ENCODE peak calls at places on chromosomes 5 and 9, in nine cellular contexts. W, S, L, A, X, K, H, P and I are unnamed samples.

GRCh38 chr5:763998-764781 is 20.3 kb downstream of the ZDHHC11B start:
- DNase-seq in W (no peak), S (no peak), L (peak; percentile 68), A (no peak), X (no peak), K (no peak), H (peak; percentile 70), P (no peak), I (peak; percentile 81)

GRCh38 chr9:114756920-114757319 is 48.9 kb downstream of the TNFSF15 start:
- DNase-seq in W (no peak), S (no peak), L (no peak), A (no peak), X (no peak), K (no peak), H (no peak), P (no peak), I (no peak)

GRCh38 chr5:129857124-129857523 is 47.1 kb upstream of the CHSY3 start:
- DNase-seq in W (no peak), S (no peak), L (no peak), A (no peak), X (no peak), K (no peak), H (no peak), P (no peak), I (no peak)

GRCh38 chr9:96782241-96782640 is 4.4 kb upstream of the ZNF510 start:
- DNase-seq in W (no peak), S (no peak), L (no peak), A (no peak), X (no peak), K (no peak), H (no peak), P (peak; percentile 17), I (no peak)

GRCh38 chr5:169085656-169086055 is 215.3 kb downstream of the SLIT3 start:
- DNase-seq in W (no peak), S (no peak), L (no peak), A (no peak), X (no peak), K (no peak), H (no peak), P (no peak), I (no peak)

GRCh38 chr5:15495026-15495425 is 5.0 kb upstream of the FBXL7 start:
- DNase-seq in W (peak; percentile 57), S (no peak), L (no peak), A (no peak), X (no peak), K (no peak), H (no peak), P (no peak), I (no peak)

GRCh38 chr9:131799177-131799823 is 59.4 kb upstream of the RAPGEF1 start:
- DNase-seq in W (no peak), S (peak; percentile 47), L (no peak), A (peak; percentile 75), X (peak; percentile 24), K (no peak), H (no peak), P (no peak), I (no peak)

GRCh38 chr9:136799854-136800657 is 3.9 kb downstream of the CCDC183 start:
- DNase-seq in W (no peak), S (peak; percentile 96), L (peak; percentile 86), A (peak; percentile 97), X (peak; percentile 85), K (peak; percentile 70), H (no peak), P (no peak), I (peak; percentile 98)

GRCh38 chr5:16489322-16489791 is 23.8 kb upstream of the ZNF622 start:
- DNase-seq in W (no peak), S (no peak), L (no peak), A (no peak), X (peak; percentile 30), K (no peak), H (no peak), P (no peak), I (no peak)

GRCh38 chr5:61618577-61618976 is 286.5 kb downstream of the ZSWIM6 start:
- DNase-seq in W (no peak), S (no peak), L (no peak), A (no peak), X (no peak), K (no peak), H (no peak), P (no peak), I (no peak)

GRCh38 chr5:77936365-77936693 is 160.2 kb upstream of the TBCA start:
- DNase-seq in W (no peak), S (no peak), L (no peak), A (no peak), X (no peak), K (no peak), H (no peak), P (no peak), I (no peak)

GRCh38 chr9:99823392-99824377 is 2.0 kb downstream of the NR4A3 start:
- DNase-seq in W (peak; percentile 92), S (peak; percentile 51), L (peak; percentile 79), A (peak; percentile 19), X (no peak), K (no peak), H (peak; percentile 71), P (no peak), I (peak; percentile 35)

DNA sequence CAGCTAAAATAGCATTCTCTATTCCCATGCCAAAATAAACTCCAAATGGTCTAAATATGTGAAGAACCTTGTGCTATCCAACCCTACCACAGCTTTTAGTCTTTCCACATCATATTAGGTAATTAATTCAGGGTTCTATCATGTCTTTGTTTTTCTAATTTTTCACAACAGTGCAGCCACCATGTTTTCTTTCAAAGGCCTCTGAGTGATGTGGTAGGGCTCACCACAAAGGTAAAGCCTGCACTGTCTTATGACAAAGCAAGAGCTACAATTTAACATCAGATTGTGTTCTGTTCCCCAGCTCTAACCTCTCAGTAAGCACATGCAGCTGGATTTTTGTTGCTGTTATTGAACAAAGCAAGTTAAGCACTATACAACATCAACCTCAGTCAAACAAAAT is 52.4 kb downstream of the MEF2C start:
- DNase-seq in W (no peak), S (no peak), L (no peak), A (no peak), X (no peak), K (no peak), H (no peak), P (no peak), I (no peak)
- TF ChIP-seq POLR2AphosphoS5 in W (no peak), S (no peak), L (no peak), A (no peak), X (no peak), K (no peak), H (no peak), P (no peak), I (no peak)

GRCh38 chr5:143713331-143714032 is 98.5 kb upstream of the HMHB1 start:
- DNase-seq in W (no peak), S (no peak), L (no peak), A (no peak), X (no peak), K (no peak), H (no peak), P (no peak), I (no peak)

GRCh38 chr5:143714629-143715028 is 97.3 kb upstream of the HMHB1 start:
- DNase-seq in W (no peak), S (no peak), L (no peak), A (no peak), X (no peak), K (no peak), H (no peak), P (peak; percentile 20), I (peak; percentile 79)

GRCh38 chr5:143720689-143721088 is 91.3 kb upstream of the HMHB1 start:
- DNase-seq in W (no peak), S (no peak), L (no peak), A (no peak), X (no peak), K (no peak), H (no peak), P (no peak), I (no peak)

GRCh38 chr5:143716856-143717255 is 95.1 kb upstream of the HMHB1 start:
- DNase-seq in W (no peak), S (no peak), L (no peak), A (no peak), X (no peak), K (no peak), H (no peak), P (no peak), I (no peak)

GRCh38 chr5:143717400-143717799 is 94.6 kb upstream of the HMHB1 start:
- DNase-seq in W (no peak), S (no peak), L (no peak), A (no peak), X (no peak), K (no peak), H (no peak), P (no peak), I (no peak)
- TF ChIP-seq EP300 in W (no peak), S (no peak), L (no peak), A (no peak), X (no peak), K (no peak), H (no peak), P (no peak), I (no peak)

GRCh38 chr9:92764381-92764987 is at the start of gene BICD2:
- DNase-seq in W (no peak), S (no peak), L (no peak), A (no peak), X (no peak), K (no peak), H (no peak), P (no peak), I (no peak)

GRCh38 chr9:92761686-92762085 is 2.9 kb downstream of the BICD2 start:
- DNase-seq in W (no peak), S (no peak), L (no peak), A (no peak), X (no peak), K (no peak), H (no peak), P (no peak), I (no peak)

GRCh38 chr9:92763721-92764380 is 782 bp downstream of the BICD2 start:
- DNase-seq in W (no peak), S (no peak), L (peak; percentile 75), A (peak; percentile 69), X (no peak), K (no peak), H (peak; percentile 78), P (no peak), I (peak; percentile 92)

GRCh38 chr9:92762196-92762595 is 2.4 kb downstream of the BICD2 start:
- DNase-seq in W (no peak), S (no peak), L (no peak), A (no peak), X (no peak), K (no peak), H (no peak), P (no peak), I (no peak)

GRCh38 chr9:92762781-92763708 is 1.6 kb downstream of the BICD2 start:
- DNase-seq in W (no peak), S (no peak), L (no peak), A (no peak), X (no peak), K (no peak), H (no peak), P (no peak), I (no peak)
- TF ChIP-seq POLR2AphosphoS5 in W (no peak), S (no peak), L (no peak), A (no peak), X (no peak), K (no peak), H (no peak), P (no peak), I (no peak)

GRCh38 chr5:37722236-37723146 is 117.3 kb downstream of the GDNF start:
- DNase-seq in W (no peak), S (no peak), L (no peak), A (no peak), X (peak; percentile 73), K (no peak), H (no peak), P (peak; percentile 59), I (no peak)
- TF ChIP-seq EP300 in W (no peak), S (no peak), L (no peak), A (no peak), X (no peak), K (no peak), H (no peak), P (peak; percentile 46), I (no peak)